ENCODE peak calls at places on chromosomes 6 and 20, in six cellular contexts. One of them, this sample, is unnamed.

GRCh38 chr6:42363906-42364859 is 87.5 kb downstream of the TRERF1 start:
- DNase-seq in EH: no peak
- DNase-seq in GM20000: no peak
- DNase-seq in neural progenitor cell: no peak
- DNase-seq in astrocyte of the spinal cord: no peak
- DNase-seq in CD8-positive, alpha-beta memory T cell: no peak
- DNase-seq in this sample: no peak

GRCh38 chr6:116682334-116682712 is 1.3 kb downstream of the KPNA5 start:
- DNase-seq in EH: peak; percentile 48
- DNase-seq in GM20000: peak; percentile 32
- DNase-seq in neural progenitor cell: peak; percentile 19
- DNase-seq in astrocyte of the spinal cord: peak; percentile 43
- DNase-seq in CD8-positive, alpha-beta memory T cell: peak; percentile 38
- DNase-seq in this sample: no peak

GRCh38 chr6:139239137-139239536 is 52.7 kb downstream of the TXLNB start:
- DNase-seq in EH: peak; percentile 10
- DNase-seq in GM20000: no peak
- DNase-seq in neural progenitor cell: no peak
- DNase-seq in astrocyte of the spinal cord: no peak
- DNase-seq in CD8-positive, alpha-beta memory T cell: no peak
- DNase-seq in this sample: no peak

GRCh38 chr20:48697845-48698491 is 129.8 kb downstream of the PREX1 start:
- DNase-seq in EH: peak; percentile 81
- DNase-seq in GM20000: no peak
- DNase-seq in neural progenitor cell: no peak
- DNase-seq in astrocyte of the spinal cord: peak; percentile 71
- DNase-seq in CD8-positive, alpha-beta memory T cell: no peak
- DNase-seq in this sample: no peak

GRCh38 chr6:130307752-130308361 is 58.0 kb upstream of the TMEM200A start:
- DNase-seq in EH: peak; percentile 79
- DNase-seq in GM20000: no peak
- DNase-seq in neural progenitor cell: no peak
- DNase-seq in astrocyte of the spinal cord: peak; percentile 70
- DNase-seq in CD8-positive, alpha-beta memory T cell: no peak
- DNase-seq in this sample: no peak

GRCh38 chr6:131275273-131275672 is 140.0 kb downstream of the AKAP7 start:
- DNase-seq in EH: no peak
- DNase-seq in GM20000: no peak
- DNase-seq in neural progenitor cell: no peak
- DNase-seq in astrocyte of the spinal cord: no peak
- DNase-seq in CD8-positive, alpha-beta memory T cell: no peak
- DNase-seq in this sample: no peak

GRCh38 chr6:125361868-125362267 is 60.1 kb upstream of the HDDC2 start:
- DNase-seq in EH: no peak
- DNase-seq in GM20000: no peak
- DNase-seq in neural progenitor cell: no peak
- DNase-seq in astrocyte of the spinal cord: no peak
- DNase-seq in CD8-positive, alpha-beta memory T cell: no peak
- DNase-seq in this sample: no peak

GRCh38 chr6:34338811-34339210 is 53.7 kb downstream of the NUDT3 start:
- DNase-seq in EH: no peak
- DNase-seq in GM20000: no peak
- DNase-seq in neural progenitor cell: no peak
- DNase-seq in astrocyte of the spinal cord: no peak
- DNase-seq in CD8-positive, alpha-beta memory T cell: no peak
- DNase-seq in this sample: no peak

GRCh38 chr20:38414769-38415450 is 20.2 kb downstream of the SNHG17 start:
- DNase-seq in EH: no peak
- DNase-seq in GM20000: no peak
- DNase-seq in neural progenitor cell: no peak
- DNase-seq in astrocyte of the spinal cord: no peak
- DNase-seq in CD8-positive, alpha-beta memory T cell: no peak
- DNase-seq in this sample: peak; percentile 40

GRCh38 chr6:31836676-31837611 is 9.4 kb downstream of the HSPA1B start:
- DNase-seq in EH: peak; percentile 53
- DNase-seq in GM20000: no peak
- DNase-seq in neural progenitor cell: no peak
- DNase-seq in astrocyte of the spinal cord: peak; percentile 56
- DNase-seq in CD8-positive, alpha-beta memory T cell: no peak
- DNase-seq in this sample: no peak

GRCh38 chr6:5302995-5303622 is 41.8 kb downstream of the FARS2 start:
- DNase-seq in EH: peak; percentile 36
- DNase-seq in GM20000: peak; percentile 71
- DNase-seq in neural progenitor cell: peak; percentile 53
- DNase-seq in astrocyte of the spinal cord: peak; percentile 30
- DNase-seq in CD8-positive, alpha-beta memory T cell: peak; percentile 52
- DNase-seq in this sample: peak; percentile 90

GRCh38 chr6:8238772-8239683 is 136.7 kb upstream of the EEF1E1 start:
- DNase-seq in EH: no peak
- DNase-seq in GM20000: no peak
- DNase-seq in neural progenitor cell: peak; percentile 53
- DNase-seq in astrocyte of the spinal cord: no peak
- DNase-seq in CD8-positive, alpha-beta memory T cell: no peak
- DNase-seq in this sample: peak; percentile 59

GRCh38 chr6:90940812-90941481 is 354.1 kb upstream of the MAP3K7 start:
- DNase-seq in EH: peak; percentile 14
- DNase-seq in GM20000: peak; percentile 67
- DNase-seq in neural progenitor cell: peak; percentile 51
- DNase-seq in astrocyte of the spinal cord: peak; percentile 75
- DNase-seq in CD8-positive, alpha-beta memory T cell: peak; percentile 43
- DNase-seq in this sample: no peak

GRCh38 chr6:39206250-39206721 is 23.0 kb downstream of the KCNK5 start:
- DNase-seq in EH: no peak
- DNase-seq in GM20000: no peak
- DNase-seq in neural progenitor cell: no peak
- DNase-seq in astrocyte of the spinal cord: no peak
- DNase-seq in CD8-positive, alpha-beta memory T cell: no peak
- DNase-seq in this sample: no peak

GRCh38 chr6:158849899-158850806 is 31.0 kb upstream of the EZR start:
- DNase-seq in EH: peak; percentile 95
- DNase-seq in GM20000: no peak
- DNase-seq in neural progenitor cell: no peak
- DNase-seq in astrocyte of the spinal cord: peak; percentile 93
- DNase-seq in CD8-positive, alpha-beta memory T cell: peak; percentile 80
- DNase-seq in this sample: peak; percentile 67

GRCh38 chr6:85826997-85827396 is 184.3 kb upstream of the SYNCRIP start:
- DNase-seq in EH: no peak
- DNase-seq in GM20000: no peak
- DNase-seq in neural progenitor cell: no peak
- DNase-seq in astrocyte of the spinal cord: no peak
- DNase-seq in CD8-positive, alpha-beta memory T cell: no peak
- DNase-seq in this sample: no peak

GRCh38 chr6:81770395-81770794 is 17.9 kb upstream of the TENT5A start:
- DNase-seq in EH: peak; percentile 36
- DNase-seq in GM20000: no peak
- DNase-seq in neural progenitor cell: no peak
- DNase-seq in astrocyte of the spinal cord: no peak
- DNase-seq in CD8-positive, alpha-beta memory T cell: no peak
- DNase-seq in this sample: no peak

GRCh38 chr20:39986231-39986904 is 702.7 kb downstream of the MAFB start:
- DNase-seq in EH: peak; percentile 76
- DNase-seq in GM20000: no peak
- DNase-seq in neural progenitor cell: peak; percentile 78
- DNase-seq in astrocyte of the spinal cord: peak; percentile 39
- DNase-seq in CD8-positive, alpha-beta memory T cell: no peak
- DNase-seq in this sample: peak; percentile 71

GRCh38 chr6:148954934-148955915 is 208.4 kb downstream of the UST start:
- DNase-seq in EH: peak; percentile 36
- DNase-seq in GM20000: no peak
- DNase-seq in neural progenitor cell: no peak
- DNase-seq in astrocyte of the spinal cord: no peak
- DNase-seq in CD8-positive, alpha-beta memory T cell: no peak
- DNase-seq in this sample: no peak

GRCh38 chr6:118054082-118054481 is 147.0 kb downstream of the SLC35F1 start:
- DNase-seq in EH: no peak
- DNase-seq in GM20000: no peak
- DNase-seq in neural progenitor cell: no peak
- DNase-seq in astrocyte of the spinal cord: no peak
- DNase-seq in CD8-positive, alpha-beta memory T cell: no peak
- DNase-seq in this sample: no peak

GRCh38 chr6:166275714-166276166 is 32.5 kb downstream of the PRR18 start:
- DNase-seq in EH: peak; percentile 50
- DNase-seq in GM20000: peak; percentile 81
- DNase-seq in neural progenitor cell: peak; percentile 77
- DNase-seq in astrocyte of the spinal cord: peak; percentile 55
- DNase-seq in CD8-positive, alpha-beta memory T cell: peak; percentile 71
- DNase-seq in this sample: peak; percentile 94

GRCh38 chr6:149026530-149026942 is 279.7 kb downstream of the UST start:
- DNase-seq in EH: peak; percentile 95
- DNase-seq in GM20000: no peak
- DNase-seq in neural progenitor cell: peak; percentile 80
- DNase-seq in astrocyte of the spinal cord: peak; percentile 91
- DNase-seq in CD8-positive, alpha-beta memory T cell: no peak
- DNase-seq in this sample: peak; percentile 76

GRCh38 chr6:122322824-122323223 is 76.6 kb upstream of the HSF2 start:
- DNase-seq in EH: peak; percentile 36
- DNase-seq in GM20000: no peak
- DNase-seq in neural progenitor cell: no peak
- DNase-seq in astrocyte of the spinal cord: peak; percentile 43
- DNase-seq in CD8-positive, alpha-beta memory T cell: no peak
- DNase-seq in this sample: no peak

GRCh38 chr20:955111-955510 is 39.0 kb upstream of the ANGPT4 start:
- DNase-seq in EH: no peak
- DNase-seq in GM20000: no peak
- DNase-seq in neural progenitor cell: no peak
- DNase-seq in astrocyte of the spinal cord: no peak
- DNase-seq in CD8-positive, alpha-beta memory T cell: no peak
- DNase-seq in this sample: peak; percentile 59

GRCh38 chr20:32037929-32038328 is 14.1 kb upstream of the HCK start:
- DNase-seq in EH: peak; percentile 43
- DNase-seq in GM20000: no peak
- DNase-seq in neural progenitor cell: no peak
- DNase-seq in astrocyte of the spinal cord: peak; percentile 37
- DNase-seq in CD8-positive, alpha-beta memory T cell: no peak
- DNase-seq in this sample: no peak

GRCh38 chr6:168196385-168196860 is 117.4 kb upstream of the FRMD1 start:
- DNase-seq in EH: no peak
- DNase-seq in GM20000: no peak
- DNase-seq in neural progenitor cell: no peak
- DNase-seq in astrocyte of the spinal cord: no peak
- DNase-seq in CD8-positive, alpha-beta memory T cell: no peak
- DNase-seq in this sample: peak; percentile 37

GRCh38 chr6:39897699-39898098 is 36.6 kb downstream of the MOCS1 start:
- DNase-seq in EH: no peak
- DNase-seq in GM20000: no peak
- DNase-seq in neural progenitor cell: no peak
- DNase-seq in astrocyte of the spinal cord: no peak
- DNase-seq in CD8-positive, alpha-beta memory T cell: no peak
- DNase-seq in this sample: no peak

GRCh38 chr6:137043710-137044365 is 927 bp downstream of the IL20RA start:
- DNase-seq in EH: peak; percentile 47
- DNase-seq in GM20000: peak; percentile 53
- DNase-seq in neural progenitor cell: peak; percentile 62
- DNase-seq in astrocyte of the spinal cord: peak; percentile 46
- DNase-seq in CD8-positive, alpha-beta memory T cell: peak; percentile 1
- DNase-seq in this sample: no peak

GRCh38 chr6:56381852-56382251 is 134.5 kb upstream of the COL21A1 start:
- DNase-seq in EH: peak; percentile 55
- DNase-seq in GM20000: no peak
- DNase-seq in neural progenitor cell: no peak
- DNase-seq in astrocyte of the spinal cord: no peak
- DNase-seq in CD8-positive, alpha-beta memory T cell: no peak
- DNase-seq in this sample: no peak

GRCh38 chr6:160032538-160032937 is 63.7 kb downstream of the IGF2R start:
- DNase-seq in EH: no peak
- DNase-seq in GM20000: no peak
- DNase-seq in neural progenitor cell: no peak
- DNase-seq in astrocyte of the spinal cord: no peak
- DNase-seq in CD8-positive, alpha-beta memory T cell: no peak
- DNase-seq in this sample: no peak

GRCh38 chr6:29011276-29011734 is 6.2 kb upstream of the ZNF311 start:
- DNase-seq in EH: peak; percentile 65
- DNase-seq in GM20000: peak; percentile 46
- DNase-seq in neural progenitor cell: peak; percentile 93
- DNase-seq in astrocyte of the spinal cord: peak; percentile 64
- DNase-seq in CD8-positive, alpha-beta memory T cell: peak; percentile 38
- DNase-seq in this sample: peak; percentile 85